ENCODE peak calls at places on chromosomes 2 and 18, in seven cellular contexts. J, V, I, S, D, B and O are unnamed samples.

GRCh38 chr2:215775106-215775505 is 238.2 kb downstream of the MREG start:
- DNase-seq in S (no peak), D (no peak), V (no peak), J (no peak), I (no peak), B (no peak), O (no peak)

GRCh38 chr2:235660484-235661081 is 166.7 kb downstream of the AGAP1 start:
- DNase-seq in V (no peak), D (no peak), J (no peak), I (no peak), S (no peak), B (no peak), O (no peak)

GRCh38 chr2:183541766-183542165 is 417.5 kb downstream of the NUP35 start:
- DNase-seq in V (no peak), I (no peak), S (no peak), D (no peak), J (no peak), B (no peak), O (no peak)

GRCh38 chr2:26875083-26875634 is 27.2 kb downstream of the DPYSL5 start:
- DNase-seq in J (no peak), I (no peak), D (no peak), S (no peak), B (no peak), V (no peak), O (no peak)

GRCh38 chr2:95039410-95039809 is 13.9 kb downstream of the MAL start:
- DNase-seq in V (no peak), B (no peak), I (no peak), S (no peak), D (no peak), J (no peak), O (no peak)

GRCh38 chr18:35387367-35387685 is 10.2 kb upstream of the ZNF396 start:
- DNase-seq in J (no peak), V (no peak), B (no peak), I (no peak), S (no peak), D (no peak), O (no peak)

GRCh38 chr2:85791704-85792565 is 38.1 kb downstream of the ATOH8 start:
- DNase-seq in B (no peak), J (no peak), V (no peak), D (no peak), S (no peak), I (no peak), O (no peak)

GRCh38 chr2:231709636-231709980 is 1.3 kb downstream of the PTMA start:
- DNase-seq in J (no peak), S (peak; percentile 51), I (peak; percentile 28), D (peak; percentile 44), V (no peak), B (no peak), O (peak; percentile 53)

GRCh38 chr18:62643181-62643580 is 72.2 kb upstream of the PHLPP1 start:
- DNase-seq in I (no peak), D (no peak), S (no peak), V (no peak), B (peak; percentile 13), J (no peak), O (peak; percentile 56)

GRCh38 chr2:128424806-128425205 is 106.1 kb upstream of the HS6ST1 start:
- DNase-seq in S (no peak), I (no peak), V (no peak), D (no peak), B (peak; percentile 37), J (no peak), O (peak; percentile 35)

GRCh38 chr2:11043245-11043644 is 112.0 kb upstream of the SLC66A3 start:
- DNase-seq in V (no peak), I (no peak), B (no peak), J (no peak), S (no peak), D (no peak), O (no peak)

GRCh38 chr18:68922392-68922791 is 124.5 kb downstream of the CCDC102B start:
- DNase-seq in I (no peak), B (no peak), D (no peak), S (no peak), J (no peak), V (no peak), O (no peak)

GRCh38 chr18:74682998-74683311 is 85.3 kb downstream of the ZNF407 start:
- DNase-seq in D (no peak), V (no peak), I (no peak), S (no peak), B (no peak), J (no peak), O (no peak)

GRCh38 chr2:202135111-202135874 is 62.2 kb downstream of the KIAA2012 start:
- DNase-seq in J (no peak), I (no peak), B (no peak), S (peak; percentile 83), V (peak; percentile 96), D (peak; percentile 82), O (no peak)

GRCh38 chr2:120719471-120719870 is 16.2 kb upstream of the GLI2 start:
- DNase-seq in B (no peak), I (no peak), J (no peak), S (no peak), V (no peak), D (no peak), O (no peak)